ENCODE peak calls at places on chromosomes 1 and 21, in seven cellular contexts. One of them, this sample, is unnamed.

GRCh38 chr1:67005068-67005467 is 48.9 kb downstream of the SLC35D1 start:
- DNase-seq in neuronal stem cell: no peak
- DNase-seq in IMR-90: no peak
- DNase-seq in mesendoderm: no peak
- DNase-seq in H9: no peak
- DNase-seq in trophoblast cell: no peak
- DNase-seq in H1: no peak
- DNase-seq in this sample: no peak

GRCh38 chr1:70324683-70325082 is 29.8 kb downstream of the ANKRD13C start:
- DNase-seq in neuronal stem cell: no peak
- DNase-seq in IMR-90: no peak
- DNase-seq in mesendoderm: peak
- DNase-seq in H9: no peak
- DNase-seq in trophoblast cell: peak
- DNase-seq in H1: no peak
- DNase-seq in this sample: no peak

GRCh38 chr1:162138107-162138506 is 68.6 kb downstream of the NOS1AP start:
- DNase-seq in neuronal stem cell: no peak
- DNase-seq in IMR-90: no peak
- DNase-seq in mesendoderm: no peak
- DNase-seq in H9: no peak
- DNase-seq in trophoblast cell: no peak
- DNase-seq in H1: no peak
- DNase-seq in this sample: no peak

GRCh38 chr1:48571303-48571987 is 99.4 kb upstream of the SPATA6 start:
- DNase-seq in neuronal stem cell: no peak
- DNase-seq in IMR-90: no peak
- DNase-seq in mesendoderm: no peak
- DNase-seq in H9: no peak
- DNase-seq in trophoblast cell: no peak
- DNase-seq in H1: no peak
- DNase-seq in this sample: no peak

GRCh38 chr1:2528966-2529750 is 905 bp downstream of the HES5 start:
- DNase-seq in neuronal stem cell: no peak
- DNase-seq in IMR-90: no peak
- DNase-seq in mesendoderm: peak
- DNase-seq in H9: peak
- DNase-seq in trophoblast cell: peak
- DNase-seq in H1: peak
- DNase-seq in this sample: peak

GRCh38 chr1:243496173-243496553 is 240.3 kb downstream of the SDCCAG8 start:
- DNase-seq in neuronal stem cell: no peak
- DNase-seq in IMR-90: no peak
- DNase-seq in mesendoderm: no peak
- DNase-seq in H9: no peak
- DNase-seq in trophoblast cell: no peak
- DNase-seq in H1: no peak
- DNase-seq in this sample: no peak

GRCh38 chr1:172616646-172617045 is 42.3 kb upstream of the FASLG start:
- DNase-seq in neuronal stem cell: no peak
- DNase-seq in IMR-90: no peak
- DNase-seq in mesendoderm: no peak
- DNase-seq in H9: no peak
- DNase-seq in trophoblast cell: no peak
- DNase-seq in H1: no peak
- DNase-seq in this sample: no peak

GRCh38 chr21:42038826-42039425 is 28.8 kb upstream of the ZBTB21 start:
- DNase-seq in neuronal stem cell: no peak
- DNase-seq in IMR-90: peak
- DNase-seq in mesendoderm: no peak
- DNase-seq in H9: no peak
- DNase-seq in trophoblast cell: no peak
- DNase-seq in H1: no peak
- DNase-seq in this sample: peak

GRCh38 chr1:66769512-66770229 is 17.4 kb downstream of the DYNLT5 start:
- DNase-seq in neuronal stem cell: no peak
- DNase-seq in IMR-90: no peak
- DNase-seq in mesendoderm: no peak
- DNase-seq in H9: no peak
- DNase-seq in trophoblast cell: no peak
- DNase-seq in H1: no peak
- DNase-seq in this sample: no peak

GRCh38 chr1:53949651-53950050 is 3.5 kb downstream of the LRRC42 start:
- DNase-seq in neuronal stem cell: no peak
- DNase-seq in IMR-90: no peak
- DNase-seq in mesendoderm: no peak
- DNase-seq in H9: no peak
- DNase-seq in trophoblast cell: no peak
- DNase-seq in H1: no peak
- DNase-seq in this sample: no peak

GRCh38 chr1:167433884-167434283 is 84.4 kb downstream of the CD247 start:
- DNase-seq in neuronal stem cell: no peak
- DNase-seq in IMR-90: no peak
- DNase-seq in mesendoderm: no peak
- DNase-seq in H9: no peak
- DNase-seq in trophoblast cell: no peak
- DNase-seq in H1: peak
- DNase-seq in this sample: no peak

GRCh38 chr1:185154912-185155513 is 1.7 kb downstream of the TRMT1L start:
- DNase-seq in neuronal stem cell: no peak
- DNase-seq in IMR-90: peak
- DNase-seq in mesendoderm: no peak
- DNase-seq in H9: no peak
- DNase-seq in trophoblast cell: peak
- DNase-seq in H1: no peak
- DNase-seq in this sample: peak

GRCh38 chr21:36723371-36723881 is 24.5 kb downstream of the SIM2 start:
- DNase-seq in neuronal stem cell: no peak
- DNase-seq in IMR-90: no peak
- DNase-seq in mesendoderm: no peak
- DNase-seq in H9: no peak
- DNase-seq in trophoblast cell: no peak
- DNase-seq in H1: no peak
- DNase-seq in this sample: no peak

GRCh38 chr1:165592945-165593823 is 37.9 kb upstream of the MGST3 start:
- DNase-seq in neuronal stem cell: peak
- DNase-seq in IMR-90: peak
- DNase-seq in mesendoderm: peak
- DNase-seq in H9: peak
- DNase-seq in trophoblast cell: peak
- DNase-seq in H1: peak
- DNase-seq in this sample: peak

GRCh38 chr1:2233997-2234761 is 6.1 kb downstream of the SKI start:
- DNase-seq in neuronal stem cell: no peak
- DNase-seq in IMR-90: peak
- DNase-seq in mesendoderm: no peak
- DNase-seq in H9: peak
- DNase-seq in trophoblast cell: peak
- DNase-seq in H1: peak
- DNase-seq in this sample: peak

GRCh38 chr1:57966751-57967406 is 543.0 kb upstream of the DAB1 start:
- DNase-seq in neuronal stem cell: peak
- DNase-seq in IMR-90: no peak
- DNase-seq in mesendoderm: peak
- DNase-seq in H9: peak
- DNase-seq in trophoblast cell: peak
- DNase-seq in H1: peak
- DNase-seq in this sample: no peak

GRCh38 chr1:57959727-57960300 is 536.0 kb upstream of the DAB1 start:
- DNase-seq in neuronal stem cell: no peak
- DNase-seq in IMR-90: no peak
- DNase-seq in mesendoderm: no peak
- DNase-seq in H9: no peak
- DNase-seq in trophoblast cell: no peak
- DNase-seq in H1: no peak
- DNase-seq in this sample: no peak

GRCh38 chr1:57966340-57966739 is 542.5 kb upstream of the DAB1 start:
- DNase-seq in neuronal stem cell: no peak
- DNase-seq in IMR-90: no peak
- DNase-seq in mesendoderm: no peak
- DNase-seq in H9: no peak
- DNase-seq in trophoblast cell: no peak
- DNase-seq in H1: no peak
- DNase-seq in this sample: no peak

GRCh38 chr1:57957576-57957975 is 533.7 kb upstream of the DAB1 start:
- DNase-seq in neuronal stem cell: no peak
- DNase-seq in IMR-90: no peak
- DNase-seq in mesendoderm: no peak
- DNase-seq in H9: no peak
- DNase-seq in trophoblast cell: no peak
- DNase-seq in H1: no peak
- DNase-seq in this sample: no peak

DNA sequence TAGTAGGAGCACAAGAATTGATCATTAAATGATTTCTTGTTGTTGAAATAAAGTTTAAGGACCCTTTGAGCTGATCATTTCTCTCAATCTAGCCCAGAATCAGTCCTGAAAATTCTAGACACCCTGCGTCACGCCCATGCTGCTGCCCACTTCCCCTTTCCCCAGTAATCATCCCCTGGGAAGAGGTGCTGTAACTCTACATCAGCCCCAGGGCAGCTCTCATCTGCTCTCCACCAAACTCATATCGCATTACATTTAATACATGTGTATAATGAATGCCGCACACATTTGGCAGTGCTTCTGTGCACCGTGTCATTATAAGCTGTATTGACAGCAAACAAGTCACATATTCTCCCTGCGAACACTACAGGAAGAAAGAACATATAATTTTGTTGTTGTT is 539.7 kb upstream of the DAB1 start:
- DNase-seq in neuronal stem cell: no peak
- DNase-seq in IMR-90: no peak
- DNase-seq in mesendoderm: no peak
- DNase-seq in H9: no peak
- DNase-seq in trophoblast cell: no peak
- DNase-seq in H1: no peak
- DNase-seq in this sample: no peak
- H2AK5ac ChIP-seq in neuronal stem cell: no peak
- H2AK5ac ChIP-seq in IMR-90: no peak
- H2AK5ac ChIP-seq in mesendoderm: no peak
- H2AK5ac ChIP-seq in H9: no peak
- H2AK5ac ChIP-seq in trophoblast cell: no peak
- H2AK5ac ChIP-seq in H1: no peak
- H2AK5ac ChIP-seq in this sample: no peak

GRCh38 chr1:55702064-55702463 is 486.9 kb upstream of the USP24 start:
- DNase-seq in neuronal stem cell: no peak
- DNase-seq in IMR-90: no peak
- DNase-seq in mesendoderm: peak
- DNase-seq in H9: no peak
- DNase-seq in trophoblast cell: peak
- DNase-seq in H1: no peak
- DNase-seq in this sample: peak

GRCh38 chr1:55707196-55707595 is 492.0 kb upstream of the USP24 start:
- DNase-seq in neuronal stem cell: no peak
- DNase-seq in IMR-90: no peak
- DNase-seq in mesendoderm: no peak
- DNase-seq in H9: no peak
- DNase-seq in trophoblast cell: no peak
- DNase-seq in H1: no peak
- DNase-seq in this sample: no peak

GRCh38 chr1:55708781-55709180 is 493.6 kb upstream of the USP24 start:
- DNase-seq in neuronal stem cell: no peak
- DNase-seq in IMR-90: no peak
- DNase-seq in mesendoderm: no peak
- DNase-seq in H9: no peak
- DNase-seq in trophoblast cell: no peak
- DNase-seq in H1: no peak
- DNase-seq in this sample: no peak

GRCh38 chr1:55703726-55704363 is 488.7 kb upstream of the USP24 start:
- DNase-seq in neuronal stem cell: no peak
- DNase-seq in IMR-90: peak
- DNase-seq in mesendoderm: no peak
- DNase-seq in H9: no peak
- DNase-seq in trophoblast cell: no peak
- DNase-seq in H1: no peak
- DNase-seq in this sample: no peak

GRCh38 chr1:55706397-55706796 is 491.2 kb upstream of the USP24 start:
- DNase-seq in neuronal stem cell: no peak
- DNase-seq in IMR-90: no peak
- DNase-seq in mesendoderm: no peak
- DNase-seq in H9: no peak
- DNase-seq in trophoblast cell: no peak
- DNase-seq in H1: no peak
- DNase-seq in this sample: no peak
- H2AK5ac ChIP-seq in neuronal stem cell: no peak
- H2AK5ac ChIP-seq in IMR-90: peak
- H2AK5ac ChIP-seq in mesendoderm: no peak
- H2AK5ac ChIP-seq in H9: no peak
- H2AK5ac ChIP-seq in trophoblast cell: no peak
- H2AK5ac ChIP-seq in H1: no peak
- H2AK5ac ChIP-seq in this sample: no peak

DNA sequence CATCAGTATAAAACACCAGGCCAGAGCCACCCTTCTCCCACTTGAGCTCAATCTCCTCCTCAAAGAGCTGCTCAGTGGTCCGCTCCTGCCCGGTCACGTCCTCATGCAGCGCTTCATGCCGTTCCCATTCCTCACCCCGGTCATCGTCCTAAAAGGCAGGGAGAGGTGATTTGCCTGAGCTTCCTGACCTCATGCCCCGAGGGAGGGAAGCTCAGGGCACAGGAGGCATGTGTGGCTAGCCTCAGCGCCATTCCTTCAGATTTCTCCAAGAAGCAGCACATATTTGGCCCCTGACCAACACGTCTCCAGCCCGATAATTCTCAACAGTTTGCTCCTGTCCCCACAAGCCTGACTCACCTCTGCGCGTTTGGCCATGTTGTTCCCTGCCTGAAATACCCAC is 4.2 kb upstream of the GPN2 start:
- DNase-seq in neuronal stem cell: no peak
- DNase-seq in IMR-90: no peak
- DNase-seq in mesendoderm: no peak
- DNase-seq in H9: no peak
- DNase-seq in trophoblast cell: peak
- DNase-seq in H1: no peak
- DNase-seq in this sample: no peak
- H2AK5ac ChIP-seq in neuronal stem cell: no peak
- H2AK5ac ChIP-seq in IMR-90: no peak
- H2AK5ac ChIP-seq in mesendoderm: no peak
- H2AK5ac ChIP-seq in H9: no peak
- H2AK5ac ChIP-seq in trophoblast cell: no peak
- H2AK5ac ChIP-seq in H1: no peak
- H2AK5ac ChIP-seq in this sample: no peak

GRCh38 chr1:20711285-20712209 is 6.3 kb downstream of the KIF17 start:
- DNase-seq in neuronal stem cell: no peak
- DNase-seq in IMR-90: no peak
- DNase-seq in mesendoderm: peak
- DNase-seq in H9: no peak
- DNase-seq in trophoblast cell: no peak
- DNase-seq in H1: no peak
- DNase-seq in this sample: no peak

GRCh38 chr1:20708891-20709290 is 8.9 kb downstream of the KIF17 start:
- DNase-seq in neuronal stem cell: no peak
- DNase-seq in IMR-90: no peak
- DNase-seq in mesendoderm: no peak
- DNase-seq in H9: no peak
- DNase-seq in trophoblast cell: no peak
- DNase-seq in H1: no peak
- DNase-seq in this sample: no peak

GRCh38 chr1:20710450-20711284 is 7.1 kb downstream of the KIF17 start:
- DNase-seq in neuronal stem cell: no peak
- DNase-seq in IMR-90: no peak
- DNase-seq in mesendoderm: no peak
- DNase-seq in H9: no peak
- DNase-seq in trophoblast cell: peak
- DNase-seq in H1: no peak
- DNase-seq in this sample: no peak

GRCh38 chr1:20708057-20708456 is 9.8 kb downstream of the KIF17 start:
- DNase-seq in neuronal stem cell: no peak
- DNase-seq in IMR-90: no peak
- DNase-seq in mesendoderm: no peak
- DNase-seq in H9: no peak
- DNase-seq in trophoblast cell: no peak
- DNase-seq in H1: no peak
- DNase-seq in this sample: no peak

GRCh38 chr1:20709868-20710267 is 7.9 kb downstream of the KIF17 start:
- DNase-seq in neuronal stem cell: no peak
- DNase-seq in IMR-90: no peak
- DNase-seq in mesendoderm: no peak
- DNase-seq in H9: no peak
- DNase-seq in trophoblast cell: no peak
- DNase-seq in H1: no peak
- DNase-seq in this sample: no peak
- H2AK5ac ChIP-seq in neuronal stem cell: no peak
- H2AK5ac ChIP-seq in IMR-90: no peak
- H2AK5ac ChIP-seq in mesendoderm: no peak
- H2AK5ac ChIP-seq in H9: no peak
- H2AK5ac ChIP-seq in trophoblast cell: no peak
- H2AK5ac ChIP-seq in H1: no peak
- H2AK5ac ChIP-seq in this sample: no peak